ENCODE peak calls at places on chromosomes 5 and 9, in six cellular contexts. One of them, this sample, is unnamed.
A peak's percentile ranks its signal among the peaks of the same experiment; 100 is the strongest.

GRCh38 chr9:5630038-5630507 is 1.2 kb downstream of the RIC1 start:
- DNase-seq in H1: no peak
- DNase-seq in trophoblast cell: no peak
- DNase-seq in IMR-90: no peak
- DNase-seq in neuronal stem cell: peak; percentile 12
- DNase-seq in H9: no peak
- DNase-seq in this sample: peak; percentile 73

GRCh38 chr9:96299823-96300222 is 2.2 kb downstream of the HSD17B3 start:
- DNase-seq in H9: no peak
- DNase-seq in neuronal stem cell: no peak
- DNase-seq in IMR-90: peak; percentile 75
- DNase-seq in H1: no peak
- DNase-seq in trophoblast cell: peak; percentile 63
- DNase-seq in this sample: no peak

GRCh38 chr5:28750236-28750635 is 1711.8 kb upstream of the CDH9 start:
- DNase-seq in H9: no peak
- DNase-seq in IMR-90: no peak
- DNase-seq in trophoblast cell: no peak
- DNase-seq in H1: no peak
- DNase-seq in neuronal stem cell: no peak
- DNase-seq in this sample: no peak

GRCh38 chr5:133753856-133754255 is 141.5 kb upstream of the FSTL4 start:
- DNase-seq in H1: no peak
- DNase-seq in neuronal stem cell: no peak
- DNase-seq in trophoblast cell: no peak
- DNase-seq in IMR-90: no peak
- DNase-seq in H9: no peak
- DNase-seq in this sample: no peak

GRCh38 chr9:5876026-5876425 is 14.7 kb upstream of the MLANA start:
- DNase-seq in trophoblast cell: no peak
- DNase-seq in neuronal stem cell: no peak
- DNase-seq in H9: no peak
- DNase-seq in IMR-90: no peak
- DNase-seq in H1: no peak
- DNase-seq in this sample: no peak

GRCh38 chr5:169923988-169924387 is 56.3 kb downstream of the INSYN2B start:
- DNase-seq in neuronal stem cell: no peak
- DNase-seq in H9: no peak
- DNase-seq in IMR-90: no peak
- DNase-seq in H1: no peak
- DNase-seq in trophoblast cell: no peak
- DNase-seq in this sample: no peak

GRCh38 chr5:71533142-71533541 is 54.0 kb upstream of the MCCC2 start:
- DNase-seq in neuronal stem cell: no peak
- DNase-seq in IMR-90: peak; percentile 54
- DNase-seq in H9: no peak
- DNase-seq in H1: no peak
- DNase-seq in trophoblast cell: no peak
- DNase-seq in this sample: no peak

GRCh38 chr5:137022725-137023124 is 476.4 kb downstream of the SPOCK1 start:
- DNase-seq in H1: no peak
- DNase-seq in H9: no peak
- DNase-seq in trophoblast cell: no peak
- DNase-seq in neuronal stem cell: no peak
- DNase-seq in IMR-90: no peak
- DNase-seq in this sample: no peak

GRCh38 chr9:70229579-70229978 is 29.2 kb upstream of the SMC5 start:
- DNase-seq in IMR-90: peak; percentile 68
- DNase-seq in neuronal stem cell: no peak
- DNase-seq in trophoblast cell: no peak
- DNase-seq in H9: no peak
- DNase-seq in H1: no peak
- DNase-seq in this sample: peak; percentile 51

GRCh38 chr5:113510836-113511451 is 2.5 kb upstream of the YTHDC2 start:
- DNase-seq in trophoblast cell: no peak
- DNase-seq in neuronal stem cell: no peak
- DNase-seq in H1: no peak
- DNase-seq in IMR-90: peak; percentile 69
- DNase-seq in H9: no peak
- DNase-seq in this sample: peak; percentile 58

DNA sequence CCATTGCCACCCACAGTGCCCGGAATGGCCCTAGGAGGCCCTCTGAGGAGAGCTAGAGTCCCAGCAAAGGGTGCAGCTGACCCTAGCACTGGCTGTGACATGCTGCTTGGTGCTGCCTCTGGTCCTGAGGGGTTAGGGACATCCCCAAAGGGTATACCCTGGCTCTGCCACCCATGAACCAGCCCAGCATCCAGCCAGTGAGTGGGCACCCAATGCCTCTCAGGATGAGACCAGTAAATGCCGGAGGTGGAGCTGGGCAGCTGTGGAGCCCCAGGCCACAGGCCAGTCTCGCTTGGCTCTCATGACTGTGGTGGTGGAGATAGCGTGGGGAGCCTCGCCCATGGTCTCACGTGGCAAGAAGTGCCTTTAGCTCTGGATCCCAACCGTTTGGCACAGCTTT is 3.7 kb upstream of the CEL start:
- DNase-seq in IMR-90: no peak
- DNase-seq in neuronal stem cell: no peak
- DNase-seq in H1: no peak
- DNase-seq in H9: no peak
- DNase-seq in trophoblast cell: no peak
- DNase-seq in this sample: no peak
- H3K4me2 ChIP-seq in IMR-90: no peak overlapping the region
- H3K4me2 ChIP-seq in neuronal stem cell: no peak overlapping the region
- H3K4me2 ChIP-seq in H1: no peak overlapping the region
- H3K4me2 ChIP-seq in H9: no peak overlapping the region
- H3K4me2 ChIP-seq in trophoblast cell: no peak overlapping the region
- H3K4me2 ChIP-seq in this sample: no peak overlapping the region

GRCh38 chr9:137129089-137129455 is 9.9 kb upstream of the GRIN1 start:
- DNase-seq in H1: no peak
- DNase-seq in neuronal stem cell: no peak
- DNase-seq in H9: no peak
- DNase-seq in IMR-90: peak; percentile 25
- DNase-seq in trophoblast cell: no peak
- DNase-seq in this sample: peak; percentile 57

GRCh38 chr9:137128158-137129088 is 10.5 kb upstream of the GRIN1 start:
- DNase-seq in neuronal stem cell: no peak
- DNase-seq in H1: no peak
- DNase-seq in trophoblast cell: no peak
- DNase-seq in IMR-90: no peak
- DNase-seq in H9: no peak
- DNase-seq in this sample: no peak

GRCh38 chr9:137129456-137130175 is 9.3 kb upstream of the GRIN1 start:
- DNase-seq in H1: peak; percentile 58
- DNase-seq in neuronal stem cell: peak; percentile 83
- DNase-seq in H9: peak; percentile 92
- DNase-seq in trophoblast cell: peak; percentile 95
- DNase-seq in IMR-90: peak; percentile 91
- DNase-seq in this sample: peak; percentile 94

GRCh38 chr9:137127301-137128157 is 11.4 kb upstream of the GRIN1 start:
- DNase-seq in neuronal stem cell: no peak
- DNase-seq in IMR-90: no peak
- DNase-seq in H1: no peak
- DNase-seq in H9: no peak
- DNase-seq in trophoblast cell: no peak
- DNase-seq in this sample: no peak

GRCh38 chr9:137126786-137127185 is 12.2 kb upstream of the GRIN1 start:
- DNase-seq in IMR-90: no peak
- DNase-seq in H9: no peak
- DNase-seq in trophoblast cell: no peak
- DNase-seq in H1: no peak
- DNase-seq in neuronal stem cell: no peak
- DNase-seq in this sample: no peak
- H4K91ac ChIP-seq in IMR-90: no peak overlapping the region
- H4K91ac ChIP-seq in H9: no peak overlapping the region
- H4K91ac ChIP-seq in trophoblast cell: no peak overlapping the region
- H4K91ac ChIP-seq in H1: no peak overlapping the region
- H4K91ac ChIP-seq in neuronal stem cell: no peak overlapping the region
- H4K91ac ChIP-seq in this sample: no peak overlapping the region

GRCh38 chr5:95697781-95698681 is 15.2 kb upstream of the SPATA9 start:
- DNase-seq in trophoblast cell: peak; percentile 87
- DNase-seq in H1: no peak
- DNase-seq in IMR-90: no peak
- DNase-seq in H9: no peak
- DNase-seq in neuronal stem cell: no peak
- DNase-seq in this sample: peak; percentile 33
- H2BK5ac ChIP-seq in trophoblast cell: peak overlapping the region; percentile 79
- H2BK5ac ChIP-seq in H1: no peak overlapping the region
- H2BK5ac ChIP-seq in IMR-90: no peak overlapping the region
- H2BK5ac ChIP-seq in H9: no peak overlapping the region
- H2BK5ac ChIP-seq in neuronal stem cell: no peak overlapping the region
- H2BK5ac ChIP-seq in this sample: no peak overlapping the region

GRCh38 chr5:9294793-9295465 is 250.9 kb downstream of the SEMA5A start:
- DNase-seq in IMR-90: no peak
- DNase-seq in neuronal stem cell: no peak
- DNase-seq in H1: no peak
- DNase-seq in H9: no peak
- DNase-seq in trophoblast cell: no peak
- DNase-seq in this sample: no peak
- H3K4me2 ChIP-seq in IMR-90: no peak overlapping the region
- H3K4me2 ChIP-seq in neuronal stem cell: no peak overlapping the region
- H3K4me2 ChIP-seq in H1: peak overlapping the region; percentile 41
- H3K4me2 ChIP-seq in H9: peak overlapping the region; percentile 1
- H3K4me2 ChIP-seq in trophoblast cell: no peak overlapping the region
- H3K4me2 ChIP-seq in this sample: no peak overlapping the region

DNA sequence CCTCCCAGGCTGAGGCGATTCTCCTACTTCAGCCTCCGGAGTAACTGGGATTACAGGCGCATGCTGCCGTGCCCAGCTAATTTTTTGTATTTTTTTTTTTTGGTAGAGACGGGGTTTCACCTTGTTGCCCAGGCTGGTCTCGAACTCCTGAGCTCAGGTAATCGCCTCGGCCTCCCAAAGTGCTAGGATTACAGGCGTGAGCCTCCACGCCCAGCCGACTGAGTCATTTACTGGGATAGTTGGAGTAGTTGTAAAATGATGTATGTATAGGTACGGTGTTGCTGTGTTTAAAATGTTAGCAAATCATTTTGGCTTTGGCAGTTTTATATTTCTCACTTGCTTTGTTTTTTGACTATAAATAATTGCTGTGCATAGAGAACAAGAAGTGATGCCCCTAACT is 209.4 kb downstream of the ADAMTSL1 start:
- DNase-seq in H9: no peak
- DNase-seq in trophoblast cell: no peak
- DNase-seq in H1: no peak
- DNase-seq in neuronal stem cell: no peak
- DNase-seq in IMR-90: no peak
- DNase-seq in this sample: no peak
- H4K91ac ChIP-seq in H9: no peak overlapping the region
- H4K91ac ChIP-seq in trophoblast cell: no peak overlapping the region
- H4K91ac ChIP-seq in H1: no peak overlapping the region
- H4K91ac ChIP-seq in neuronal stem cell: no peak overlapping the region
- H4K91ac ChIP-seq in IMR-90: no peak overlapping the region
- H4K91ac ChIP-seq in this sample: no peak overlapping the region

GRCh38 chr5:91142819-91143218 is 240.3 kb downstream of the ARRDC3 start:
- DNase-seq in H9: no peak
- DNase-seq in neuronal stem cell: no peak
- DNase-seq in IMR-90: no peak
- DNase-seq in trophoblast cell: no peak
- DNase-seq in H1: no peak
- DNase-seq in this sample: no peak

GRCh38 chr5:91139572-91140200 is 243.4 kb downstream of the ARRDC3 start:
- DNase-seq in H9: no peak
- DNase-seq in H1: no peak
- DNase-seq in neuronal stem cell: no peak
- DNase-seq in IMR-90: peak; percentile 47
- DNase-seq in trophoblast cell: no peak
- DNase-seq in this sample: peak; percentile 60

GRCh38 chr5:91140657-91141056 is 242.5 kb downstream of the ARRDC3 start:
- DNase-seq in H9: no peak
- DNase-seq in IMR-90: no peak
- DNase-seq in trophoblast cell: no peak
- DNase-seq in H1: no peak
- DNase-seq in neuronal stem cell: no peak
- DNase-seq in this sample: no peak

GRCh38 chr5:91143840-91144239 is 239.3 kb downstream of the ARRDC3 start:
- DNase-seq in H1: no peak
- DNase-seq in neuronal stem cell: no peak
- DNase-seq in trophoblast cell: no peak
- DNase-seq in IMR-90: no peak
- DNase-seq in H9: no peak
- DNase-seq in this sample: no peak

DNA sequence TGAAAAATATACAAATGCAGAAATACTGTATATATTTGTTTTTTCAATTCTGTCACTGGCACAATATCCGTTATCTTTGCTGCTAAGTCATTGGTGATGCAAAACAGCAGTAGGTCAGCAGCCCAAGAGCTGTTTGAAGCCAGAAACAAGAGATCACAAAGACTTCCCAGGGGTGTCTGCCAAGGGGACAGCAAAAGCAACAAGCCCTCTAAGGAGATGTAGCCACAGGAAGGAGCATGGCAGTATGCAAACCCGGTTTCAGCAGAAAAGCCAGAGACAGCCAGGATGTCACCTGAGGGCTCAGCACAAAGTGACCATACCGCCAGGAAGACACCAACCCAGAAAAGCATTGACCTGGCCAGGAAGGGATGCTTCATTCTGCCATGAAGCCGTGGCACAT is 241.5 kb downstream of the ARRDC3 start:
- DNase-seq in trophoblast cell: no peak
- DNase-seq in neuronal stem cell: no peak
- DNase-seq in H9: no peak
- DNase-seq in IMR-90: no peak
- DNase-seq in H1: no peak
- DNase-seq in this sample: no peak
- H2BK5ac ChIP-seq in trophoblast cell: no peak overlapping the region
- H2BK5ac ChIP-seq in neuronal stem cell: no peak overlapping the region
- H2BK5ac ChIP-seq in H9: no peak overlapping the region
- H2BK5ac ChIP-seq in IMR-90: no peak overlapping the region
- H2BK5ac ChIP-seq in H1: no peak overlapping the region
- H2BK5ac ChIP-seq in this sample: no peak overlapping the region